ENCODE peak calls at places on chromosomes 6 and 20, in nine cellular contexts. F is tibial artery, Y is testis, M is fibroblast of lung, I is breast epithelium, D is psoas muscle, X is kidney, Q is GM23248, E is H9. T is an unnamed sample. For H3K4me1, the result is how much of the 10 kb centered on the place peaks cover.

GRCh38 chr6:26521485-26522391 is 16.4 kb upstream of the HMGN4 start:
- DNase-seq in F (peak), Y (peak), M (peak), I (peak), D (peak), X (peak), Q (peak), E (peak), T (peak)

GRCh38 chr6:48866681-48867080 is 596.4 kb downstream of the MMUT start:
- DNase-seq in F (no peak), Y (no peak), M (no peak), I (no peak), D (no peak), X (no peak), Q (no peak), E (no peak), T (no peak)

GRCh38 chr6:43706788-43707187 is 19.2 kb upstream of the MRPS18A start:
- DNase-seq in F (no peak), Y (no peak), M (peak), I (no peak), D (no peak), X (no peak), Q (no peak), E (no peak), T (no peak)

GRCh38 chr6:3356056-3356823 is 97.5 kb downstream of the PSMG4 start:
- DNase-seq in F (peak), Y (peak), M (peak), I (peak), D (peak), X (peak), Q (peak), E (peak), T (peak)

GRCh38 chr6:19408331-19408730 is 428.8 kb upstream of the ID4 start:
- DNase-seq in F (no peak), Y (no peak), M (peak), I (no peak), D (no peak), X (no peak), Q (peak), E (no peak), T (no peak)

GRCh38 chr6:25966707-25967106 is 4.1 kb downstream of the TRIM38 start:
- DNase-seq in F (no peak), Y (no peak), M (no peak), I (no peak), D (no peak), X (no peak), Q (no peak), E (no peak), T (no peak)

GRCh38 chr6:143158113-143158581 is 97.5 kb downstream of the AIG1 start:
- DNase-seq in F (no peak), Y (no peak), M (no peak), I (no peak), D (no peak), X (no peak), Q (peak), E (no peak), T (no peak)

GRCh38 chr6:131159578-131159977 is 24.3 kb downstream of the AKAP7 start:
- DNase-seq in F (no peak), Y (no peak), M (peak), I (no peak), D (no peak), X (no peak), Q (peak), E (no peak), T (no peak)

GRCh38 chr20:49814057-49814675 is 1.5 kb downstream of the SLC9A8 start:
- DNase-seq in F (no peak), Y (no peak), M (no peak), I (no peak), D (no peak), X (no peak), Q (peak), E (no peak), T (no peak)

GRCh38 chr20:54223285-54223684 is 15.4 kb downstream of the PFDN4 start:
- DNase-seq in F (no peak), Y (no peak), M (no peak), I (no peak), D (no peak), X (no peak), Q (no peak), E (no peak), T (no peak)

GRCh38 chr20:19317240-19318069 is 105.0 kb downstream of the SLC24A3 start:
- DNase-seq in F (no peak), Y (no peak), M (no peak), I (no peak), D (no peak), X (no peak), Q (no peak), E (no peak), T (no peak)

GRCh38 chr20:4809707-4810106 is 88.0 kb downstream of the PRND start:
- DNase-seq in F (no peak), Y (no peak), M (no peak), I (no peak), D (no peak), X (peak), Q (no peak), E (no peak), T (no peak)
- H3K4me1 ChIP-seq in F (under half), Y (under half), M (under half), I (under half), D (under half), X (under half), Q (under half), E (under half), T (under half)

GRCh38 chr6:119129968-119130484 is 51.6 kb upstream of the FAM184A start:
- DNase-seq in F (no peak), Y (no peak), M (peak), I (no peak), D (no peak), X (no peak), Q (peak), E (no peak), T (no peak)
- H3K27ac ChIP-seq in F (peak), Y (no peak), M (peak), I (no peak), D (no peak), X (no peak), Q (peak), E (no peak), T (no peak)

DNA sequence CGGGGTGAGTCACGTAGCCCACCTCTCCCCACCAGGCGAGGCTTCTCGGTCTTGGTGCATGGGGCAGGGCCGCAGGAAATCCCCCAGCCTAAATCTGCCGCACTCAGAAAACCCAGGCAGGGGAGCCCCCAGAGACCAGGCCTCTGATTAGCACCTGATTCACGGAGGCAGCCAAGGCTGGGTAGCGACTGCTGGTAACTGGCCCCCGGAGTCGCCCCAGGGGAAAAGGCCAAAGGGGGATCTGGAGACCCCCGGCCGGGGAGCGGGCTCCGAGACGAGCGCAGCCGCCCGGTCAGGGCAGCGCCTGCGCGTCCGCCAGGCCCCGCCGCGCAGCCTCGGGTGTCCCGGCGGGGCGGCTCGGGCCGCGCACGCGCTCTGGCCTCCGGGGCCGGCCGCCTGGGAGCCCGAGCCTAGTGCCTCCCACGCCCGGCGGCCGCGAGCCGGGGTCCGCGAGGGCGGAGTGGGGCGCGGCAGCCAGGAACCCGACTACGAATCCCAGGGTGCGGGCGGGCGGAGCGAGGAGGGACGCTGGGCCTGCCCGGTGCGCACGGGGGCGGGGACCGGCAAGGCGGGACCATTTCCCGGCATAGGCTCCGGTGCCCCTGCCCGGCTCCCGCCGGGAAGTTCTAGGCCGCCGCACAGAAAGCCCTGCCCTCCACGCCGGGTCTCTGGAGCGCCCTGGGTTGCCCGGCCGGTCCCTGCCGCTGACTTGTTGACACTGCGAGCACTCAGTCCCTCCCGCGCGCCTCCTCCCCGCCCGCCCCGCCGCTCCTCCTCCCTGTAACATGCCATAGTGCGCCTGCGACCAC is at the start of gene DUSP22:
- DNase-seq in F (peak), Y (peak), M (peak), I (peak), D (peak), X (peak), Q (peak), E (peak), T (peak)
- H3K4me1 ChIP-seq in F (under half), Y (under half), M (under half), I (under half), D (under half), X (under half), Q (under half), E (under half), T (under half)

DNA sequence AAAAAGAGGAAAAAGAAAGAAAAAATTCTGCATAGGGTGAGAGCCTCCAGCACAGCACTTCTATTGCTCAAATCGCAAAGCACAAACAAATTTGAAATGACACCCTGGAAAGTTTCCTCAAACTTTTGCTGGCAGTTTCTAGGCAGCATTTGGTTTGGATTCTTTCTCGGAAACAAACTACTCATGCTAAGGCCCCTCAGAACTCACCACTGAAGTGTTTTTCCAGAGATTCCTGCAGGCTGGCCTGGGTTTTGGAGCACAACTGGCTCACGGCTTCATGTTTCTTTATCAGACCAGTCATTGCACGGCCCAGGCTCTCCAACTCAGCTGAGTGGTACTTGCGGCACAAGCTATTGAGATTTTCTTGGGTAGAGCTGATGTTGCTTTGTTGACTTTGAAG is 237.8 kb downstream of the SYNE1 start:
- DNase-seq in F (peak), Y (no peak), M (peak), I (no peak), D (no peak), X (no peak), Q (peak), E (no peak), T (peak)
- H3K27ac ChIP-seq in F (peak), Y (no peak), M (no peak), I (no peak), D (peak), X (no peak), Q (peak), E (no peak), T (no peak)

GRCh38 chr6:113588646-113589045 is 268.5 kb upstream of the MARCKS start:
- DNase-seq in F (no peak), Y (no peak), M (peak), I (no peak), D (no peak), X (no peak), Q (peak), E (no peak), T (no peak)
- H3K4me1 ChIP-seq in F (under half), Y (under half), M (under half), I (under half), D (under half), X (under half), Q (under half), E (under half), T (under half)

DNA sequence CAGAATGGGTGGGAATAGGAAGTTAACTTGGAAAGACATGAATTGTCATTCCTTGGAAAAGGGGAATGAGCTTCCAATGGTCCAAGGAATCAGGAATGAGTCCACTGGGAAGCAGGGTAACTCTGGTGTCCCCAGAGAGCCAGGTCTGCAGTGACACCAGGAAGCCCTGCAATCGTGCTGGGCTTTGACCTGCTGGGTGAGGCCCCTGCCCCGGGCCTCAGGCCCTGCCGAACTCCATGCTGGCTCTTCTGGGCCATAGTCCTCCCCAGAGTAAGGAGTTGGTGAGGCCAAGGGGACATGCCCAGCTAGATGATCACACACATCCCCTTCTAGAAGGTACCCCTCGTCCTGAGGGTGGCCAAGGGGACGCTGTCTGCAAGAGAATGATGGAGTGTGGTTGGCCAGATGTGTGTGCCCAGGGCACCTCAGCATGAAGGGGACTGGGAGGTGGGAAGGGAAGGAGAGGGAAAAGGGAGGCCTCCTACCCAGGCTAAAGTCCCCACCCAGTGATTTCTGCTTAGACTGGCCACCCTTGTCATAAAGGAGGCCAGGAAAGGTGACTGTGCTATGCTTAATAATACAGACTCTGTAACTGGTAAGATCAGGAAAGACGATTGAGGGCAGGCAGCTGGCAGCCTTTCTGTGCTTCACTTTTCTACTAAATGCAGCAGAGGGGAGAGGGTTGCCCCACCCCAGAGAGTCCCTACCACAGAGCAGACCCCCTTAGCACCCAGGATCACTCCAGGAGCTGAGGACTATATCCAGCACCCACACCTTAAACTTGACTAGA is 119.3 kb downstream of the SNX5 start:
- DNase-seq in F (peak), Y (no peak), M (no peak), I (no peak), D (no peak), X (no peak), Q (no peak), E (no peak), T (no peak)
- H3K27ac ChIP-seq in F (peak), Y (no peak), M (peak), I (peak), D (peak), X (no peak), Q (peak), E (no peak), T (peak)

DNA sequence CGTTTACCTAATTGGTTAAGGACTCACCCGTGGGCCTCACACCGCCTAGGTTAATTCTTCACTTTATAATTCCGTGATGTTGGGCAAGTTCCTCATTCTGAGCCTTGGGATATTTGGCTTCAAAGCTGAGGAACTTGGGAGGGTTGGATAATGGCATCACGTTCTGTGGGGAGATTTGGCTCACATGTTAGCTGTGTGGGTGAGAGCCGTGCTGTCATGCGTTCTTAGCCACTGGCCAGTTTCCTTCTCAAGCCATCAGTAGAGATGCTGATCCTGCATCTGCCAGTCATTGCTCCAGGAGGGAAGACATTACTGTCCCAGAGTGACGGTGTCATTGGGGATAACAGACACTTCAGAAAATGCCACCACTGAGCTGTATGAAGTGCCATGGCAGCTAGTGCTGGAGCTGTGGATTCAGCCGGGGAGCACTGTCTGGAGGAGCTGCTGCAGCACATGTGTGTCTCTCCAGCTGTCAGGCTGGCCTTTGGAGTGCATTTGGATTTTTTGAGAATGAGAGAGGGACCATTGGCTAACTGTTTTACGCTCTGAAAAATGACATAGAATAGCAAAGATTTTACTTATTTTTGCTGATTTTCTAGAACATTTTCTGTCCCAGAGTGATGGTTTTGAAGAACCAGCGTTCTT is 16.5 kb downstream of the IGF2R start:
- DNase-seq in F (no peak), Y (no peak), M (peak), I (no peak), D (no peak), X (no peak), Q (peak), E (no peak), T (peak)
- H3K4me1 ChIP-seq in F (half or more), Y (under half), M (under half), I (under half), D (half or more), X (half or more), Q (half or more), E (under half), T (under half)

GRCh38 chr6:126091507-126091906 is 105.2 kb downstream of the TRMT11 start:
- DNase-seq in F (no peak), Y (no peak), M (peak), I (no peak), D (no peak), X (no peak), Q (no peak), E (no peak), T (no peak)
- H3K27ac ChIP-seq in F (no peak), Y (no peak), M (no peak), I (no peak), D (no peak), X (no peak), Q (no peak), E (no peak), T (no peak)